ENCODE peak calls at places on chromosomes 4 and X, in six cellular contexts. T, G, E, P, I and Z are unnamed samples.

GRCh38 chrX:39827959-39828358 is 269.8 kb downstream of the BCOR start:
- DNase-seq in P (no peak), I (peak), T (no peak), E (no peak), G (no peak), Z (no peak)

GRCh38 chrX:108736509-108737479 is at the start of gene IRS4:
- DNase-seq in I (no peak), G (peak), E (no peak), P (no peak), T (no peak), Z (peak)

GRCh38 chrX:2498781-2499302 is 1.9 kb downstream of the DHRSX start:
- DNase-seq in E (no peak), G (peak), P (no peak), I (peak), T (peak), Z (peak)

GRCh38 chr4:929096-929765 is 2.9 kb downstream of the GAK start:
- DNase-seq in I (peak), T (no peak), G (no peak), P (no peak), E (no peak), Z (no peak)

GRCh38 chr4:10006236-10006603 is 15.1 kb downstream of the SLC2A9 start:
- DNase-seq in T (peak), P (peak), I (no peak), G (peak), E (no peak), Z (peak)

GRCh38 chrX:25968920-25969319 is 169.2 kb upstream of the MAGEB18 start:
- DNase-seq in G (peak), T (no peak), P (no peak), E (no peak), I (no peak), Z (no peak)

GRCh38 chrX:150200820-150201287 is 162.3 kb upstream of the MAMLD1 start:
- DNase-seq in P (peak), I (peak), G (peak), T (peak), E (peak), Z (no peak)

GRCh38 chr4:40909363-40909876 is 159.7 kb downstream of the NSUN7 start:
- DNase-seq in P (no peak), I (no peak), T (no peak), G (no peak), E (peak), Z (no peak)

GRCh38 chr4:53905935-53906377 is 158.4 kb downstream of the CHIC2 start:
- DNase-seq in I (no peak), G (peak), E (no peak), P (no peak), T (peak), Z (no peak)

GRCh38 chr4:189128341-189128740 is 812.3 kb upstream of the FRG1 start:
- DNase-seq in T (no peak), E (no peak), G (no peak), I (no peak), P (no peak), Z (no peak)

GRCh38 chrX:340641-341423 is 22.2 kb upstream of the GTPBP6 start:
- DNase-seq in E (no peak), T (no peak), P (no peak), I (peak), G (no peak), Z (no peak)

GRCh38 chr4:38013461-38014366 is 53.5 kb downstream of the PTTG2 start:
- DNase-seq in I (no peak), E (peak), T (no peak), P (no peak), G (no peak), Z (no peak)

GRCh38 chrX:1481636-1482529 is 29.2 kb upstream of the ASMTL start:
- DNase-seq in T (peak), G (peak), I (peak), P (peak), E (peak), Z (peak)

GRCh38 chrX:101785142-101785541 is 125.5 kb upstream of the ARMCX2 start:
- DNase-seq in G (no peak), T (no peak), E (no peak), P (no peak), I (no peak), Z (no peak)

GRCh38 chrX:2664497-2664896 is 26.6 kb upstream of the CD99 start:
- DNase-seq in E (no peak), T (no peak), G (no peak), P (no peak), I (no peak), Z (no peak)

GRCh38 chr4:38949416-38950051 is 81.9 kb downstream of the FAM114A1 start:
- DNase-seq in I (no peak), T (no peak), G (no peak), P (no peak), E (no peak), Z (no peak)

GRCh38 chr4:147096667-147097604 is 151.3 kb upstream of the TTC29 start:
- DNase-seq in T (no peak), G (peak), I (no peak), P (no peak), E (peak), Z (no peak)

GRCh38 chrX:132071260-132071659 is 48.2 kb downstream of the STK26 start:
- DNase-seq in G (peak), P (no peak), I (no peak), E (no peak), T (no peak), Z (no peak)

GRCh38 chr4:111666826-111667360 is 478.4 kb upstream of the FAM241A start:
- DNase-seq in P (no peak), I (no peak), T (no peak), E (no peak), G (no peak), Z (no peak)

GRCh38 chrX:15679246-15679645 is 14.6 kb upstream of the CLTRN start:
- DNase-seq in E (no peak), G (no peak), I (no peak), T (no peak), P (no peak), Z (no peak)

GRCh38 chr4:3106339-3107186 is 32.1 kb downstream of the HTT start:
- DNase-seq in P (peak), G (peak), E (peak), T (peak), I (peak), Z (peak)

GRCh38 chr4:100581337-100581736 is 63.5 kb upstream of the EMCN start:
- DNase-seq in T (no peak), P (no peak), E (peak), I (no peak), G (no peak), Z (peak)

GRCh38 chr4:155745984-155746383 is 12.8 kb upstream of the GUCY1B1 start:
- DNase-seq in I (no peak), E (no peak), T (no peak), P (no peak), G (no peak), Z (no peak)

GRCh38 chrX:13346646-13347045 is 26.8 kb upstream of the ATXN3L start:
- DNase-seq in P (no peak), I (no peak), T (no peak), G (no peak), E (no peak), Z (no peak)

GRCh38 chrX:47146121-47146935 is 1.3 kb downstream of the RBM10 start:
- DNase-seq in T (peak), P (no peak), E (no peak), I (peak), G (no peak), Z (no peak)

GRCh38 chr4:54433686-54434085 is 204.6 kb downstream of the PDGFRA start:
- DNase-seq in P (no peak), T (no peak), E (peak), I (no peak), G (no peak), Z (no peak)

GRCh38 chr4:186249785-186250739 is 15.9 kb upstream of the F11 start:
- DNase-seq in E (no peak), T (no peak), P (no peak), G (no peak), I (no peak), Z (no peak)

GRCh38 chr4:8285143-8285975 is 15.8 kb downstream of the HTRA3 start:
- DNase-seq in E (no peak), I (peak), T (no peak), P (no peak), G (no peak), Z (no peak)

GRCh38 chr4:147846318-147847135 is 114.6 kb downstream of the ARHGAP10 start:
- DNase-seq in G (no peak), T (no peak), P (no peak), I (no peak), E (no peak), Z (no peak)

GRCh38 chr4:40719008-40719623 is 30.6 kb upstream of the NSUN7 start:
- DNase-seq in G (peak), E (peak), I (no peak), T (no peak), P (no peak), Z (peak)

GRCh38 chr4:12555011-12555410 is 929.1 kb downstream of the RAB28 start:
- DNase-seq in T (no peak), G (no peak), P (no peak), I (no peak), E (no peak), Z (no peak)

GRCh38 chrX:47078129-47079043 is at the start of gene RGN:
- DNase-seq in G (peak), T (no peak), I (no peak), E (no peak), P (no peak), Z (peak)

GRCh38 chr4:22473268-22473667 is 42.6 kb downstream of the ADGRA3 start:
- DNase-seq in G (no peak), P (no peak), T (no peak), I (no peak), E (no peak), Z (no peak)

GRCh38 chrX:57918750-57919436 is 8.6 kb upstream of the ZXDA start:
- DNase-seq in G (peak), I (no peak), E (peak), P (no peak), T (peak), Z (no peak)

GRCh38 chr4:44985152-44985551 is 258.8 kb upstream of the GNPDA2 start:
- DNase-seq in P (no peak), G (no peak), E (no peak), T (no peak), I (no peak), Z (no peak)

GRCh38 chr4:44984083-44984482 is 257.7 kb upstream of the GNPDA2 start:
- DNase-seq in I (no peak), G (no peak), P (no peak), E (no peak), T (no peak), Z (no peak)

GRCh38 chr4:44988011-44988410 is 261.7 kb upstream of the GNPDA2 start:
- DNase-seq in G (no peak), E (no peak), I (no peak), T (no peak), P (no peak), Z (no peak)

GRCh38 chr4:44985938-44986337 is 259.6 kb upstream of the GNPDA2 start:
- DNase-seq in P (no peak), G (no peak), T (no peak), I (no peak), E (no peak), Z (no peak)
- TF ChIP-seq POLR2A in P (no peak), G (no peak), T (no peak), I (no peak), E (no peak), Z (no peak)

DNA sequence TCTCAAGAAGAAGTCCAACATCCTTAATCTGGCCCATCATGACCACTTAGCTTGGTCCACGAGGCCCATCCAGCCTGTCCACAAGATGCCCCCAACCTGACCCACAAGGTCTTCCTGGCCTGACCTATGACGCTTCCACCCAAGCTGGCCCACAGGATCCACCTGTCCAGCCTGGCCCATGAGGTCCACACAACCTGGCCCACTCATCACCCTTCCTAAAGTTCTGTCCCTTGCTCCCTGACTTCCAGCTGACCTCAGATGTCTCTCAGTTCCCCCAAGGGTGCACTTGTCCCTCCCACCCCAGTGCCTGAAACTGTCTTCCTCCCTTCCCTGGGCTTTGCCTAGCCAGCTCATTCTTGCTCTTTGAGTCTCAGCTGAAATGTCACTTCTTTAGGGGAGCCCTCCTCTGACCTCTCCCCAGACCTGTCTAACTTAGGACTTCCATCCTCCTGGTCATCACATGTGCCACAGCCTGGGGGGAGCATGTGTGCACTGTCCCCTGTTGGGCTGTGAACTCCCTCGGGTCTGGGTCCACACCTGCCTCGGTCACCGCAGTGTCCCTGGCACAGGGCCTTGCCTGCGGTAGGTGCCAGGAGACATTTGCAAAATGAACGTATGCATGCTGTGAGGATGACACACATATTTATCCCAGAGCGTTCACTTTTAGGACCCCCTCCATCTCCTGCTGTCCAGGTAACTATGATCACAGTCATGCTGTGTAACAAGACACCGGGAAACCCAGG is 61.7 kb downstream of the EVC start:
- DNase-seq in T (no peak), P (no peak), G (no peak), I (no peak), E (no peak), Z (no peak)
- TF ChIP-seq POLR2AphosphoS5 in T (no peak), P (no peak), G (no peak), I (no peak), E (no peak), Z (no peak)

GRCh38 chr4:74534936-74535335 is 90.0 kb downstream of the AREG start:
- DNase-seq in I (no peak), G (no peak), P (no peak), E (no peak), T (no peak), Z (no peak)

GRCh38 chr4:74535471-74535870 is 90.5 kb downstream of the AREG start:
- DNase-seq in G (no peak), I (no peak), E (no peak), T (no peak), P (no peak), Z (no peak)

GRCh38 chr4:74537459-74537858 is 92.5 kb downstream of the AREG start:
- DNase-seq in T (no peak), I (no peak), G (no peak), E (no peak), P (no peak), Z (no peak)

GRCh38 chr4:74534121-74534520 is 89.2 kb downstream of the AREG start:
- DNase-seq in G (no peak), P (no peak), I (no peak), E (no peak), T (no peak), Z (no peak)

DNA sequence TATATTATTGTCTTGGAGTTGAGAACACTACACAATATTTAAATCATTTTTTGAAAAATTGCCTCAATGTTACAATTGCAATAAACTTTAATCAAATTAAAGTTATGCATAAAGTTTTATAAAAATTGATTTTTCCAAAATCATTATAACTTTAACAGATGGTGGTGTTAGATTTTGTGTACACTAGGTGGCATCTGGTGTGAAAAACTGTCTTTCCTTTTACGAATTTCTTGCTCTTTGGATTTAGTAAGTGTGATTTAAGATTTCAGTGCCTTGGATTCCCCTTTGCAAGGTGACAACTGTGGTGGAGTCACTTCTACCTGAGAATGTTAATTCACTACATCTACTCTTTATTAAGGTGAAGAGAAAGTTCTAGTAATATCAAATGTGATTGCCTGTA is 91.6 kb downstream of the AREG start:
- DNase-seq in E (no peak), G (no peak), I (no peak), P (no peak), T (no peak), Z (no peak)
- TF ChIP-seq CTCF in E (no peak), G (no peak), I (no peak), P (no peak), T (no peak), Z (no peak)

GRCh38 chr4:81722229-81722900 is 250.7 kb upstream of the RASGEF1B start:
- DNase-seq in T (peak), P (no peak), G (no peak), I (no peak), E (no peak), Z (no peak)

GRCh38 chr4:81723927-81724587 is 252.3 kb upstream of the RASGEF1B start:
- DNase-seq in T (peak), I (no peak), P (peak), G (no peak), E (no peak), Z (no peak)

GRCh38 chr4:81723044-81723884 is 251.6 kb upstream of the RASGEF1B start:
- DNase-seq in E (no peak), T (no peak), P (no peak), G (no peak), I (no peak), Z (no peak)

GRCh38 chr4:81724925-81725329 is 253.2 kb upstream of the RASGEF1B start:
- DNase-seq in T (peak), E (no peak), I (peak), P (no peak), G (peak), Z (no peak)
- TF ChIP-seq POLR2A in T (no peak), E (no peak), I (no peak), P (no peak), G (no peak), Z (no peak)

DNA sequence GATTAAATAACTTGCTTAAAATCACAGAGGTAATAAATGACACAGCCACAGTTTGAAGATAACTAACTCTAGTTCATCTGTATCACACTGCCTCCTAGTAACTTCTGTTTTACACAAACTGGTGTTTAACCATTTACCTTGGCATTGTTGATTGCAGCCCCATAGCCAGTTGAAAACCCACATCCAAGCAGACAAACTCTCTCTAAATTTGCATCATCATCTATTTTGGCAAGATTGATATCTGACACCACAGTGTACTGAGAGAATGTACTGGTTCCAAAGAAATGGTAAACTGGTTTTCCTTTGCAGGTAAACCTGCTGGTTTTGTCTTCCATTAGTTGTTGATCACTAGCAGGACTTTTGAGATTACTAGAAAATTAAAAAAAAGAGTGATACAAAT is 7.8 kb downstream of the ADH4 start:
- DNase-seq in G (no peak), I (no peak), E (no peak), T (no peak), P (no peak), Z (no peak)
- TF ChIP-seq POLR2AphosphoS5 in G (no peak), I (no peak), E (no peak), T (no peak), P (no peak), Z (no peak)

DNA sequence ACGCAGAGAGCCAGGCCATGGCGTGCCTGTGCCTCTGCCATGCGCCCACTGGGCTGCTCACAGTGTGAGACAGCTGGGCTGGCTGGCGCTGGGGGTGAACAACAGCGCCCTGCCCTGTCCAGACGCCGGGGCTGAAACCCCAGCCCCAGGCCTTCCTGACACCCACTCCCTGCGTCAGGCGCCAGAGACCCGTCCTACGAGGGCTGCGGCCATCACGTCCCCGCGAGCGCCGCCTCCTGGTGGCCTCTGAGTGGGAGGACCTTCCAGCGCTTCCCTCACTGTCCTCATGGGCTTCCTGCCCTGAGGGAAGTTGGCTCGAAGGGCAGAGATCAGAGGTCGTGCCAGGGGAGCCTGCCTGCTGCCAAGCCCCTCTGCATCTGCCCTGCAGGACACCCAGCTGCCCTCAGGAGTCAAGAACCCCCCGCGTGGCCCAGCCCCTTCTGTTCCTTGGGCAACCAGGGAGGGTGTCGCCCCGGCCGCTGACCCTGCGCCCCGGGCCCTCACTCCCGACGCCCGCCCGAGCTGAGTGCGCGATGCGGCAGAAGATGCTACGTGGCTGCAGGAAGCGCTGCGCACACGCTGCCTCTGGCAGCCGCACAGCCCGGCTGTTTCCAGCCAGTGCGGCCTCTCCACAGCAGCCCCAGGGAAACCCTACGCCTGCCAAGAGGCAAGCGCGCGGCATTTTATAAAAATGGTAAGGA is 16.2 kb downstream of the NELFA start:
- DNase-seq in G (no peak), E (no peak), T (no peak), I (peak), P (peak), Z (no peak)
- TF ChIP-seq CTCF in G (no peak), E (no peak), T (no peak), I (no peak), P (peak), Z (no peak)

GRCh38 chr4:128517739-128518510 is 230.3 kb upstream of the PGRMC2 start:
- DNase-seq in G (peak), P (peak), T (peak), E (peak), I (no peak), Z (no peak)
- TF ChIP-seq POLR2A in G (no peak), P (no peak), T (no peak), E (no peak), I (no peak), Z (no peak)

GRCh38 chr4:153676984-153677383 is 7.1 kb upstream of the TLR2 start:
- DNase-seq in E (peak), G (no peak), P (no peak), I (no peak), T (no peak), Z (no peak)
- TF ChIP-seq POLR2AphosphoS5 in E (no peak), G (no peak), P (no peak), I (no peak), T (no peak), Z (peak)